ENCODE peak calls at places on chromosomes 5 and 9, in five cellular contexts. One of them, this sample, is unnamed.

GRCh38 chr9:78210841-78211301 is 25.0 kb upstream of the CEP78 start:
- DNase-seq in right lobe of liver: no peak
- DNase-seq in ovary: no peak
- DNase-seq in esophagus squamous epithelium: no peak
- DNase-seq in tibial nerve: no peak
- DNase-seq in this sample: no peak

GRCh38 chr5:16064135-16064893 is 115.3 kb downstream of the MARCHF11 start:
- DNase-seq in right lobe of liver: no peak
- DNase-seq in esophagus squamous epithelium: no peak
- DNase-seq in tibial nerve: no peak
- DNase-seq in ovary: no peak
- DNase-seq in this sample: no peak

GRCh38 chr5:17061973-17062470 is 125.9 kb upstream of the MYO10 start:
- DNase-seq in esophagus squamous epithelium: no peak
- DNase-seq in ovary: peak
- DNase-seq in right lobe of liver: no peak
- DNase-seq in tibial nerve: no peak
- DNase-seq in this sample: peak

GRCh38 chr9:137813651-137814415 is 63.7 kb upstream of the CACNA1B start:
- DNase-seq in tibial nerve: no peak
- DNase-seq in right lobe of liver: no peak
- DNase-seq in esophagus squamous epithelium: no peak
- DNase-seq in ovary: no peak
- DNase-seq in this sample: no peak

GRCh38 chr9:34179528-34180138 is 790 bp downstream of the UBAP1 start:
- DNase-seq in right lobe of liver: peak
- DNase-seq in tibial nerve: no peak
- DNase-seq in esophagus squamous epithelium: no peak
- DNase-seq in ovary: no peak
- DNase-seq in this sample: no peak

GRCh38 chr9:69945671-69946141 is 97.9 kb upstream of the MAMDC2 start:
- DNase-seq in ovary: no peak
- DNase-seq in right lobe of liver: no peak
- DNase-seq in esophagus squamous epithelium: no peak
- DNase-seq in tibial nerve: peak
- DNase-seq in this sample: peak

GRCh38 chr5:120314201-120314600 is 149.9 kb upstream of the PRR16 start:
- DNase-seq in right lobe of liver: no peak
- DNase-seq in ovary: no peak
- DNase-seq in tibial nerve: no peak
- DNase-seq in esophagus squamous epithelium: no peak
- DNase-seq in this sample: no peak

GRCh38 chr5:5634817-5635216 is 212.3 kb downstream of the ICE1 start:
- DNase-seq in ovary: no peak
- DNase-seq in right lobe of liver: no peak
- DNase-seq in esophagus squamous epithelium: no peak
- DNase-seq in tibial nerve: no peak
- DNase-seq in this sample: no peak

GRCh38 chr9:97910273-97910844 is 11.9 kb downstream of the TRMO start:
- DNase-seq in tibial nerve: no peak
- DNase-seq in ovary: no peak
- DNase-seq in esophagus squamous epithelium: no peak
- DNase-seq in right lobe of liver: no peak
- DNase-seq in this sample: no peak
- H3K27ac ChIP-seq in tibial nerve: no peak
- H3K27ac ChIP-seq in ovary: no peak
- H3K27ac ChIP-seq in esophagus squamous epithelium: peak
- H3K27ac ChIP-seq in right lobe of liver: no peak
- H3K27ac ChIP-seq in this sample: no peak

GRCh38 chr5:96753017-96753397 is 54.7 kb downstream of the ERAP1 start:
- DNase-seq in esophagus squamous epithelium: no peak
- DNase-seq in right lobe of liver: no peak
- DNase-seq in tibial nerve: no peak
- DNase-seq in ovary: no peak
- DNase-seq in this sample: no peak

GRCh38 chr5:96753848-96754247 is 53.9 kb downstream of the ERAP1 start:
- DNase-seq in right lobe of liver: no peak
- DNase-seq in ovary: no peak
- DNase-seq in esophagus squamous epithelium: no peak
- DNase-seq in tibial nerve: no peak
- DNase-seq in this sample: no peak

GRCh38 chr5:96751203-96752169 is 56.3 kb downstream of the ERAP1 start:
- DNase-seq in tibial nerve: no peak
- DNase-seq in right lobe of liver: no peak
- DNase-seq in ovary: no peak
- DNase-seq in esophagus squamous epithelium: no peak
- DNase-seq in this sample: no peak

GRCh38 chr5:96750110-96750822 is 57.5 kb downstream of the ERAP1 start:
- DNase-seq in tibial nerve: no peak
- DNase-seq in esophagus squamous epithelium: no peak
- DNase-seq in right lobe of liver: no peak
- DNase-seq in ovary: no peak
- DNase-seq in this sample: no peak

GRCh38 chr5:96752341-96753016 is 55.3 kb downstream of the ERAP1 start:
- DNase-seq in tibial nerve: no peak
- DNase-seq in right lobe of liver: no peak
- DNase-seq in esophagus squamous epithelium: no peak
- DNase-seq in ovary: no peak
- DNase-seq in this sample: peak
- TF ChIP-seq CTCF in tibial nerve: peak
- TF ChIP-seq CTCF in right lobe of liver: peak
- TF ChIP-seq CTCF in esophagus squamous epithelium: peak
- TF ChIP-seq CTCF in ovary: peak
- TF ChIP-seq CTCF in this sample: no peak

GRCh38 chr5:169218862-169219261 is 82.1 kb downstream of the SLIT3 start:
- DNase-seq in ovary: no peak
- DNase-seq in tibial nerve: no peak
- DNase-seq in right lobe of liver: no peak
- DNase-seq in esophagus squamous epithelium: no peak
- DNase-seq in this sample: no peak

GRCh38 chr5:169221519-169221918 is 79.4 kb downstream of the SLIT3 start:
- DNase-seq in right lobe of liver: no peak
- DNase-seq in esophagus squamous epithelium: no peak
- DNase-seq in tibial nerve: no peak
- DNase-seq in ovary: no peak
- DNase-seq in this sample: no peak

GRCh38 chr5:169219961-169220360 is 81.0 kb downstream of the SLIT3 start:
- DNase-seq in tibial nerve: no peak
- DNase-seq in right lobe of liver: no peak
- DNase-seq in esophagus squamous epithelium: no peak
- DNase-seq in ovary: no peak
- DNase-seq in this sample: no peak

GRCh38 chr5:169218176-169218575 is 82.8 kb downstream of the SLIT3 start:
- DNase-seq in ovary: no peak
- DNase-seq in tibial nerve: no peak
- DNase-seq in esophagus squamous epithelium: no peak
- DNase-seq in right lobe of liver: no peak
- DNase-seq in this sample: no peak

GRCh38 chr5:169219351-169219750 is 81.6 kb downstream of the SLIT3 start:
- DNase-seq in tibial nerve: no peak
- DNase-seq in right lobe of liver: no peak
- DNase-seq in ovary: no peak
- DNase-seq in esophagus squamous epithelium: no peak
- DNase-seq in this sample: no peak
- TF ChIP-seq POLR2A in tibial nerve: no peak
- TF ChIP-seq POLR2A in right lobe of liver: no peak
- TF ChIP-seq POLR2A in ovary: no peak
- TF ChIP-seq POLR2A in esophagus squamous epithelium: no peak
- TF ChIP-seq POLR2A in this sample: no peak

GRCh38 chr9:109095321-109095720 is 24.4 kb downstream of the TMEM245 start:
- DNase-seq in esophagus squamous epithelium: no peak
- DNase-seq in right lobe of liver: no peak
- DNase-seq in tibial nerve: no peak
- DNase-seq in ovary: no peak
- DNase-seq in this sample: no peak

GRCh38 chr9:109097156-109097555 is 22.6 kb downstream of the TMEM245 start:
- DNase-seq in right lobe of liver: no peak
- DNase-seq in ovary: no peak
- DNase-seq in tibial nerve: no peak
- DNase-seq in esophagus squamous epithelium: no peak
- DNase-seq in this sample: no peak

GRCh38 chr9:109092587-109092986 is 27.2 kb downstream of the TMEM245 start:
- DNase-seq in right lobe of liver: no peak
- DNase-seq in esophagus squamous epithelium: no peak
- DNase-seq in ovary: no peak
- DNase-seq in tibial nerve: no peak
- DNase-seq in this sample: no peak

GRCh38 chr9:109092051-109092580 is 27.6 kb downstream of the TMEM245 start:
- DNase-seq in esophagus squamous epithelium: no peak
- DNase-seq in right lobe of liver: no peak
- DNase-seq in tibial nerve: no peak
- DNase-seq in ovary: no peak
- DNase-seq in this sample: no peak

GRCh38 chr9:109094268-109094667 is 25.5 kb downstream of the TMEM245 start:
- DNase-seq in right lobe of liver: no peak
- DNase-seq in tibial nerve: no peak
- DNase-seq in esophagus squamous epithelium: no peak
- DNase-seq in ovary: no peak
- DNase-seq in this sample: no peak
- H3K27ac ChIP-seq in right lobe of liver: no peak
- H3K27ac ChIP-seq in tibial nerve: peak
- H3K27ac ChIP-seq in esophagus squamous epithelium: no peak
- H3K27ac ChIP-seq in ovary: no peak
- H3K27ac ChIP-seq in this sample: no peak

GRCh38 chr5:75928992-75929391 is 154.2 kb upstream of the SV2C start:
- DNase-seq in ovary: no peak
- DNase-seq in tibial nerve: no peak
- DNase-seq in esophagus squamous epithelium: no peak
- DNase-seq in right lobe of liver: no peak
- DNase-seq in this sample: no peak
- TF ChIP-seq CTCF in ovary: no peak
- TF ChIP-seq CTCF in tibial nerve: no peak
- TF ChIP-seq CTCF in esophagus squamous epithelium: no peak
- TF ChIP-seq CTCF in right lobe of liver: no peak
- TF ChIP-seq CTCF in this sample: no peak

DNA sequence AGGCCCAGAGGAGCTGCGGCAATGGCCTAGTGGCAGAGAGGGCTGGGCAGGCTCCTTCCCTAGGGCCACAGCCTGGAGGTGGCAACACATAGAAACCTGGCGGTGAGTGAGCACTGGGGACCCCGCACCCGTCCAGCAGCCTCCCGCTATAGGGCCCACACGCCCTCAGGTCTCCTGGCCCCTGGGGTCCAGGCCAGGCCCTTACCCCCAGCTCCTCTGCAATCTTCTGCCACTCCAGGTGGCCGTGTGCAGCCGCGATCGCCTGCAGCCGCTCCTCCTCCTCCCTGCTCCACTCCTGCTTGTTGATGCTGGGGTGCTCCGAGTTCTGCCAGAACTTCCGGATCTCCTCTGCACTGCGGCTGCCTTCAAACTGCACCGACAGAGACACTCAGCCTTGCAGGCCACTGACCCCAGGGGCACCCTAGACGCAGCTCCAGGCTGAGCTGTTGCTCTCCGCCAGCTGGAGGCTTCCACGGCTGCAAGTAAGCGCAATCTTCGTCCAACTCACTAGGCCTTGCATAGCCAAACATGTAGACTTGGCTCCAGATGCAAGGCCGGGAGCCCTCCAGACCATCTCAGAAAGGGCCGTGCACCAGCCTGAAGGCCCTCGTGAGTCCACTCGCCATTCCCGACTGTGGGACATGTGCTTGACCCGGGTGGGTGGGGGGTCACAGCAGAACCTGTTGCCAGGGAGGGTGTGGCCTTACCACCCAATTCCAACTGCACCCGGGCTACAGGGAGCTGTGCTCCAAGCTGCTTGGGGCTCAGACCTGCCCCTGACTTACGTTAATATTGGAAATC is 8.0 kb downstream of the SNAPC4 start:
- DNase-seq in tibial nerve: no peak
- DNase-seq in right lobe of liver: no peak
- DNase-seq in esophagus squamous epithelium: no peak
- DNase-seq in ovary: no peak
- DNase-seq in this sample: peak
- TF ChIP-seq POLR2A in tibial nerve: no peak
- TF ChIP-seq POLR2A in right lobe of liver: no peak
- TF ChIP-seq POLR2A in esophagus squamous epithelium: no peak
- TF ChIP-seq POLR2A in ovary: no peak
- TF ChIP-seq POLR2A in this sample: no peak

GRCh38 chr9:120942186-120943001 is 15.8 kb upstream of the TRAF1 start:
- DNase-seq in ovary: no peak
- DNase-seq in tibial nerve: no peak
- DNase-seq in right lobe of liver: peak
- DNase-seq in esophagus squamous epithelium: no peak
- DNase-seq in this sample: peak
- H3K27ac ChIP-seq in ovary: no peak
- H3K27ac ChIP-seq in tibial nerve: peak
- H3K27ac ChIP-seq in right lobe of liver: no peak
- H3K27ac ChIP-seq in esophagus squamous epithelium: peak
- H3K27ac ChIP-seq in this sample: peak

GRCh38 chr9:113964740-113965095 is 88.6 kb downstream of the ZNF618 start:
- DNase-seq in tibial nerve: no peak
- DNase-seq in ovary: no peak
- DNase-seq in esophagus squamous epithelium: no peak
- DNase-seq in right lobe of liver: no peak
- DNase-seq in this sample: no peak

GRCh38 chr9:113963914-113964739 is 88.0 kb downstream of the ZNF618 start:
- DNase-seq in tibial nerve: no peak
- DNase-seq in esophagus squamous epithelium: no peak
- DNase-seq in ovary: no peak
- DNase-seq in right lobe of liver: no peak
- DNase-seq in this sample: peak

GRCh38 chr9:113960748-113961147 is 84.6 kb downstream of the ZNF618 start:
- DNase-seq in ovary: no peak
- DNase-seq in esophagus squamous epithelium: no peak
- DNase-seq in tibial nerve: no peak
- DNase-seq in right lobe of liver: peak
- DNase-seq in this sample: no peak

GRCh38 chr9:113962391-113962790 is 86.3 kb downstream of the ZNF618 start:
- DNase-seq in right lobe of liver: peak
- DNase-seq in ovary: no peak
- DNase-seq in tibial nerve: no peak
- DNase-seq in esophagus squamous epithelium: no peak
- DNase-seq in this sample: no peak

DNA sequence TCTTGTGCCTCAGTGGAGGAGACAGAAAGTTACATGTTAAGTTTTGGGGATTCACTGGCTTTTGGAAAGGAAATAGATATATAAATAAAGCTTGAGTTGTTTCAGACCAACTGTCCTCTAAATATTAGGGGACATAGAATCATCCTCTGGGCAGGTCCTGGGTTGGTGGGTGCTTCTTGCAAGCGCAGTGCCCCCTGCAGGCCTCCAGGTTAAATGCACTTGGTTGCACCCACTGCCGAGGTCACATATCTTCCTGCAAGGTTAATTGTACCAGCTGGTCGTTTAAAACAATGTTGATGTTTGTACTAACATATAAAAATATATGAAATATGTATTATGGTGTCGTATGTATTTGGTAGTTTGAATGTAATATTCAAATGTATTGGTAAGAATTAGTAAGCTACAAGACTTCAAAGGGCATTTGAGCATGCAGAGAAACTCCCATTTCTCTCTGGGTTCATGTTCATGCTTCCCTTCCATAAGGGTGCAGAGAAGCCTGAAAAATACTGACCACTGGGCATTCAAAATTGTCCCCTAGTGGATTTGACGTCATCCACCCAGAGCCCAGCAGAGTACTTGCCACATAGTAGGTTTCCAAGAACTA is 87.0 kb downstream of the ZNF618 start:
- DNase-seq in esophagus squamous epithelium: no peak
- DNase-seq in ovary: no peak
- DNase-seq in tibial nerve: no peak
- DNase-seq in right lobe of liver: no peak
- DNase-seq in this sample: peak
- TF ChIP-seq CTCF in esophagus squamous epithelium: peak
- TF ChIP-seq CTCF in ovary: no peak
- TF ChIP-seq CTCF in tibial nerve: no peak
- TF ChIP-seq CTCF in right lobe of liver: peak
- TF ChIP-seq CTCF in this sample: no peak